ENCODE peak calls at places on chromosomes 13 and 19, in nine cellular contexts. L, D, J, W, R, B, S, H and N are unnamed samples.

GRCh38 chr13:111626371-111627305 is 306.2 kb downstream of the TEX29 start:
- DNase-seq in L (no peak), D (no peak), J (no peak), W (no peak), R (no peak), B (no peak), S (no peak), H (no peak), N (no peak)

GRCh38 chr13:62119739-62120700 is 704.4 kb upstream of the PCDH20 start:
- DNase-seq in L (no peak), D (peak), J (peak), W (no peak), R (no peak), B (no peak), S (no peak), H (peak), N (no peak)

GRCh38 chr19:35347171-35347929 is at the start of gene FFAR1:
- DNase-seq in L (no peak), D (no peak), J (no peak), W (peak), R (no peak), B (no peak), S (no peak), H (no peak), N (no peak)

GRCh38 chr13:45447050-45447661 is 17.6 kb upstream of the COG3 start:
- DNase-seq in L (no peak), D (no peak), J (no peak), W (no peak), R (no peak), B (no peak), S (no peak), H (no peak), N (no peak)

GRCh38 chr19:4638330-4638729 is 986 bp upstream of the TNFAIP8L1 start:
- DNase-seq in L (no peak), D (no peak), J (no peak), W (no peak), R (no peak), B (no peak), S (no peak), H (no peak), N (no peak)

GRCh38 chr13:27923794-27924528 is 4.2 kb downstream of the PDX1 start:
- DNase-seq in L (no peak), D (no peak), J (no peak), W (no peak), R (no peak), B (no peak), S (peak), H (no peak), N (no peak)

GRCh38 chr13:84672616-84673015 is 790.3 kb upstream of the SLITRK1 start:
- DNase-seq in L (no peak), D (no peak), J (no peak), W (no peak), R (no peak), B (no peak), S (no peak), H (no peak), N (no peak)

GRCh38 chr19:49738242-49738641 is 24.9 kb downstream of the TSKS start:
- DNase-seq in L (no peak), D (no peak), J (no peak), W (no peak), R (no peak), B (no peak), S (no peak), H (no peak), N (no peak)

GRCh38 chr19:50568321-50569022 is at the start of gene LRRC4B:
- DNase-seq in L (no peak), D (no peak), J (no peak), W (no peak), R (no peak), B (no peak), S (no peak), H (no peak), N (no peak)

GRCh38 chr19:45870798-45871197 is 6.7 kb downstream of the FOXA3 start:
- DNase-seq in L (no peak), D (no peak), J (no peak), W (no peak), R (no peak), B (no peak), S (no peak), H (no peak), N (no peak)

GRCh38 chr19:33210266-33210940 is 15.2 kb downstream of the SLC7A10 start:
- DNase-seq in L (no peak), D (no peak), J (no peak), W (no peak), R (no peak), B (no peak), S (no peak), H (no peak), N (no peak)

GRCh38 chr19:42140125-42140754 is 8.0 kb upstream of the POU2F2 start:
- DNase-seq in L (no peak), D (peak), J (no peak), W (peak), R (no peak), B (peak), S (peak), H (peak), N (no peak)

GRCh38 chr19:29476528-29476927 is 49.3 kb upstream of the VSTM2B start:
- DNase-seq in L (no peak), D (no peak), J (no peak), W (no peak), R (no peak), B (no peak), S (no peak), H (no peak), N (no peak)

GRCh38 chr13:113989585-113990300 is 15.9 kb upstream of the C13orf46 start:
- DNase-seq in L (no peak), D (no peak), J (no peak), W (no peak), R (no peak), B (no peak), S (no peak), H (no peak), N (no peak)

DNA sequence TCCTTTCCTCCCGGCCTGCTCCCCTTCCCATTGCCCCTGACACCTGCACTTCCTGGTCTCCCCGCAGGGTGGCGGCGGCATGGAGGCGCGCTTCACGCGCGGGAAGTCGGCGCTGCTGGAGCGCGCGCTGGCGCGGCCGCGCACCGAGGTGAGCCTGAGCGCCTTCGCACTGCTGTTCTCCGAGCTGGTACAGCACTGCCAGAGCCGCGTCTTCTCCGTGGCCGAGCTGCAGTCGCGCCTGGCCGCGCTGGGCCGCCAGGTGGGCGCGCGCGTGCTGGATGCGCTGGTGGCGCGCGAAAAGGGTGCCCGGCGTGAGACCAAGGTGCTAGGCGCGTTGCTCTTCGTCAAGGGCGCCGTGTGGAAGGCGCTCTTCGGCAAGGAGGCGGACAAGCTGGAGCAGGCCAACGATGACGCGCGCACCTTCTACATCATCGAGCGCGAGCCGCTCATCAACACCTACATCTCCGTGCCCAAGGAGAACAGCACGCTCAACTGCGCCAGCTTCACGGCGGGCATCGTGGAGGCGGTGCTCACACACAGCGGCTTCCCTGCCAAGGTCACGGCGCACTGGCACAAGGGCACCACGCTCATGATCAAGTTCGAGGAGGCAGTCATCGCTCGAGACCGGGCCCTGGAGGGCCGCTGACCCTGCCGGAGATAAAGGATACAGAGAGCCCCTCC is 1.7 kb downstream of the TRAPPC5 start:
- DNase-seq in L (no peak), D (no peak), J (no peak), W (no peak), R (no peak), B (no peak), S (no peak), H (no peak), N (no peak)
- H3K4me3 ChIP-seq in L (peak), D (no peak), J (peak), W (peak), R (peak), B (peak), S (no peak), H (peak), N (peak)

GRCh38 chr19:768424-768823 is 17.5 kb downstream of the MISP start:
- DNase-seq in L (no peak), D (peak), J (no peak), W (no peak), R (no peak), B (peak), S (no peak), H (peak), N (no peak)

GRCh38 chr19:769610-770009 is 18.7 kb downstream of the MISP start:
- DNase-seq in L (no peak), D (no peak), J (no peak), W (no peak), R (no peak), B (no peak), S (no peak), H (no peak), N (no peak)

GRCh38 chr19:772730-773436 is 22.0 kb downstream of the MISP start:
- DNase-seq in L (no peak), D (no peak), J (no peak), W (no peak), R (no peak), B (no peak), S (no peak), H (no peak), N (no peak)

GRCh38 chr19:772043-772442 is 21.1 kb downstream of the MISP start:
- DNase-seq in L (no peak), D (no peak), J (no peak), W (no peak), R (no peak), B (no peak), S (no peak), H (no peak), N (no peak)

GRCh38 chr19:771332-771785 is 20.4 kb downstream of the MISP start:
- DNase-seq in L (no peak), D (peak), J (peak), W (no peak), R (no peak), B (no peak), S (no peak), H (peak), N (no peak)
- TF ChIP-seq CTCF in L (peak), D (peak), J (peak), W (peak), R (no peak), B (peak), S (no peak), H (peak), N (peak)

GRCh38 chr19:21519488-21519887 is 14.1 kb downstream of the ZNF429 start:
- DNase-seq in L (no peak), D (no peak), J (no peak), W (no peak), R (no peak), B (no peak), S (no peak), H (no peak), N (no peak)
- H3K4me3 ChIP-seq in L (no peak), D (no peak), J (no peak), W (no peak), R (peak), B (no peak), S (no peak), H (no peak), N (no peak)

GRCh38 chr13:36509369-36509768 is 77.1 kb downstream of the CCNA1 start:
- DNase-seq in L (no peak), D (no peak), J (no peak), W (no peak), R (no peak), B (no peak), S (no peak), H (no peak), N (no peak)
- TF ChIP-seq CTCF in L (no peak), D (no peak), J (no peak), W (no peak), R (no peak), B (no peak), S (no peak), H (no peak), N (no peak)

DNA sequence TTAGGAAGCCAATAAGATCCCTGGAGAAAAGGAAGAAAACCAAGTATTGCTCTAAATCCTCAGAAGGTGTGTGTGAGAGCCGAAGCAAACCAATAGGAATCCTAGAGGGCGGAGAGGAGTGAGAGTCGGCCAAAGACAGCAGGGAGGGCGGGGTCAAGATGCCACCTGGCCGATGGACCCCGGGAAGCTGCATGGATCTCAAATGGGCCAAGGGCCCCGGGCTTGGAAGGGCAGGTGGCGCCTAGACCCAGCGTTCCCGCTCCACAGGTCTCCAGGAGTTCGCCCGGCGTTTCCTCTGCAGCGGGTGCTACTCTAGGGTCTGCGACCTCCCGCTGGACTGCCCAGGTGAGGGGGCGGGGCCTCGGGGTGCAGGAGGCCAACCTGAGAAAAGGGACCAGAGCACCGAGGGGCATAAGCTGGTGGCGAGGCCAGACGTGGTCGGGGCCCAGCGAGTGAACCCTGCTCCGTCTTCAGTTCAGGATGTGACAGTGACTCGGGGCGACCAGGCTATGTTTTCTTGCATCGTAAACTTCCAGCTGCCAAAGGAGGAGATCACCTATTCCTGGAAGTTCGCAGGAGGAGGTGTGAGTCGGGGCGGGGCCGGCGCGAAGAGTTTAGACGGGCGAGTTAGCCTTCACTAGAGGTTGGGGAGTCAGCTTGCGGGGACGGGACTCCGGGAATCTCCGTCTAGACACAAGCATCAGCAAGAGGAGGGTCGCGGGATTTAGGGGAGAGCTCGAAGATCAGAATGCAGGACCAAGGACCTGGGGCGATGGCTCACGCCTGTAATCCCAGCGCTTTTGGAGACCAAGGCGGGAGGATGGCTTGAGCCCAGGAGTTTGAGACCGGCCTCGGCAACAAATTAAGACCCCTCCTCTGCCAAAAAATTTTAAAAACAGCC is 9.9 kb downstream of the SPACA6 start:
- DNase-seq in L (no peak), D (no peak), J (no peak), W (peak), R (no peak), B (no peak), S (peak), H (no peak), N (no peak)
- H3K4me3 ChIP-seq in L (no peak), D (no peak), J (no peak), W (peak), R (peak), B (no peak), S (no peak), H (no peak), N (peak)

GRCh38 chr19:10861118-10861651 is 10.2 kb upstream of the CARM1 start:
- DNase-seq in L (no peak), D (no peak), J (peak), W (peak), R (no peak), B (no peak), S (peak), H (no peak), N (no peak)
- TF ChIP-seq CTCF in L (no peak), D (peak), J (peak), W (peak), R (no peak), B (peak), S (no peak), H (peak), N (peak)

DNA sequence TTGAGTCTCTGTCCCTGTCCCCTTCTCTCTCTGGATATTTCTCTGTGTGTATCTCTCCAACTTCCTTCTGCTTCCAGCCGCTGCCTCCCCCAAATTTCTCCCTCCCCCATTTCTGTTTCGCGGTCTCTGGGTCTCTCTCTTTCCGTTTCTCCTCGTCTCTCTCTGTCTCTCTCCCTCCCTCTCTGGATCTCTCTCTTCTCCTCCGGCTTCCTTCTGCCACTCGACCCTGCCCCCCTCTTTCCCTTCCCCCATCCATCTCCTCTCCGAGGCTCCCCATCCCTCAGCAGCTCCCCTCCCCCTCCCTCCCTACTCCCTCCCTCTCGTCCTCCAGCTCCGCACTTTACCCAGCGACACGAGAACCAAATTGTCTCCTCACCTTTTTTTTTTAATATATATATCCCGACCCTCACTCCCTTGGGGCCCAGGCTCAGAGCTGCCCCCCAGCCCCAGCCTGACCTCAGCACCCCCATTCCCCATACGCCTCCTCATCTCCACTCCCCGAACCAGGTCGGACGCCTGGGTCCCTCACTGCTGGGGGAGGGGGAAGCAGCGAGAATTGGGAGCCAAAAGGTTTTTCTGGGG is 3.5 kb upstream of the CACNG8 start:
- DNase-seq in L (no peak), D (no peak), J (no peak), W (no peak), R (no peak), B (no peak), S (no peak), H (no peak), N (no peak)
- H3K4me3 ChIP-seq in L (no peak), D (no peak), J (no peak), W (no peak), R (no peak), B (no peak), S (no peak), H (no peak), N (no peak)

GRCh38 chr19:2419754-2420153 is 7.6 kb downstream of the TIMM13 start:
- DNase-seq in L (no peak), D (no peak), J (no peak), W (no peak), R (no peak), B (no peak), S (no peak), H (no peak), N (no peak)

GRCh38 chr19:2415281-2415972 is 12.0 kb downstream of the TIMM13 start:
- DNase-seq in L (no peak), D (no peak), J (no peak), W (no peak), R (no peak), B (no peak), S (no peak), H (no peak), N (no peak)

GRCh38 chr19:2415973-2416319 is 11.4 kb downstream of the TIMM13 start:
- DNase-seq in L (no peak), D (no peak), J (no peak), W (no peak), R (no peak), B (no peak), S (no peak), H (no peak), N (no peak)

GRCh38 chr19:2416321-2417097 is 10.9 kb downstream of the TIMM13 start:
- DNase-seq in L (no peak), D (no peak), J (no peak), W (no peak), R (no peak), B (no peak), S (no peak), H (no peak), N (no peak)

GRCh38 chr19:2417881-2418406 is 9.4 kb downstream of the TIMM13 start:
- DNase-seq in L (no peak), D (no peak), J (no peak), W (no peak), R (no peak), B (no peak), S (no peak), H (no peak), N (no peak)
- TF ChIP-seq CTCF in L (no peak), D (no peak), J (no peak), W (no peak), R (no peak), B (no peak), S (no peak), H (no peak), N (no peak)

GRCh38 chr19:18479964-18480723 is 41.7 kb downstream of the ELL start:
- DNase-seq in L (peak), D (peak), J (no peak), W (peak), R (no peak), B (peak), S (peak), H (peak), N (no peak)
- H3K4me3 ChIP-seq in L (no peak), D (no peak), J (no peak), W (peak), R (no peak), B (no peak), S (no peak), H (no peak), N (no peak)